ENCODE peak calls at places on chromosome 21, in nine cellular contexts. U, A, K, E, W, C, T, Q and N are unnamed samples. For H3K9me3, the result is how much of the 10 kb centered on the place peaks cover.

GRCh38 chr21:25903599-25903998 is 168.8 kb downstream of the GABPA start:
- DNase-seq in Q (no peak), A (no peak), W (no peak), U (no peak), C (no peak), T (no peak), E (no peak), K (no peak), N (no peak)

GRCh38 chr21:35386491-35387079 is 337.5 kb upstream of the RUNX1 start:
- DNase-seq in T (no peak), A (no peak), Q (no peak), C (no peak), K (no peak), W (no peak), E (no peak), U (no peak), N (no peak)

GRCh38 chr21:33229099-33229775 is 501 bp upstream of the IFNAR2 start:
- DNase-seq in C (no peak), K (no peak), Q (no peak), W (no peak), A (no peak), U (no peak), T (no peak), E (no peak), N (no peak)

GRCh38 chr21:17454315-17455027 is 58.4 kb upstream of the CXADR start:
- DNase-seq in E (peak), Q (peak), T (peak), U (peak), K (peak), A (no peak), C (peak), W (no peak), N (peak)

GRCh38 chr21:46425566-46425965 is 33.1 kb upstream of the DIP2A start:
- DNase-seq in Q (no peak), T (no peak), W (no peak), A (no peak), C (no peak), E (peak), K (no peak), U (no peak), N (no peak)

GRCh38 chr21:34762761-34763160 is 94.0 kb downstream of the CLIC6 start:
- DNase-seq in W (no peak), A (no peak), T (no peak), K (no peak), Q (peak), C (no peak), U (peak), E (no peak), N (no peak)

GRCh38 chr21:16181024-16181423 is 451.2 kb downstream of the USP25 start:
- DNase-seq in C (no peak), E (no peak), W (no peak), A (no peak), K (no peak), T (no peak), U (no peak), Q (peak), N (no peak)

GRCh38 chr21:16460936-16461335 is 731.2 kb downstream of the USP25 start:
- DNase-seq in C (peak), T (no peak), Q (no peak), E (no peak), W (no peak), K (no peak), U (no peak), A (no peak), N (no peak)

GRCh38 chr21:31038376-31038775 is at the start of gene KRTAP19-8:
- DNase-seq in U (no peak), K (no peak), A (no peak), C (no peak), T (no peak), Q (no peak), W (no peak), E (no peak), N (no peak)

GRCh38 chr21:38929137-38929536 is 123.4 kb downstream of the ETS2 start:
- DNase-seq in Q (no peak), T (no peak), U (no peak), A (no peak), K (no peak), W (no peak), C (no peak), E (no peak), N (no peak)

GRCh38 chr21:33948096-33948950 is 32.7 kb upstream of the ATP5PO start:
- DNase-seq in W (peak), U (no peak), E (peak), T (peak), A (peak), K (peak), C (peak), Q (peak), N (peak)

DNA sequence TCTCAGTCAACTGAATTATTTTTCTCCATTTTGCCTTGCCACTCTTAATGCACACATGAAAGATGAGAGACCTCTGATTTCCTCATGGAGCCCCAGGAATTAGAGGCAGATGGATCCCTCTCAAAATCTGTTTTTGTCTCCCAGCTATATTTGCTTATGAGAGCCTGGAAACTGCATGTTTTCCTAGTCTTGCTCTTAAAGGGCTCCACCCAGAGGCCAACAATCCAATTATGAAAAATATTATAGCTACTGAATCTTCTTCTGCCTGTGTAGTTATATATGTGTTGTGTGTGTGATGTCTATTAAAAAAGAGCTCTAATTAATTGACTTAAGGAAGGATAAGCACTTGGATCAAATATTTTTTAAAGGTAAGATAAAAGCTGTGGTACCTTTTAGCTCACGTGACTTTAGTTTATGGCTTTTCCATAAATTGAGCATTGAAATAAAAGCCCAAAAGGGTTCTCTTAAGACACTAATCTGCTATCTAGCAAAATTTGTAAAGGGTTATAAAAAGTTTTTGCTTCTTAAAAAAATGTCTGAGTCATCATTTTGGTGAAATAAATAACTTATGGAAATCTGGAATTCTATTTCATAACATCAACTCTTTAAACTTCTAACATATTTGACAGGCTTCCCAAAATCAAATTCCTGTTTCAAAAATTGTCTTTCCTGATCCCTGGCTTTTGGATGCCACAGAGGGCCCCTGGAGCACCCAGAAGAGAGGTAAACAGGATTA is 31.2 kb upstream of the TSPEAR start:
- DNase-seq in Q (no peak), E (no peak), A (no peak), T (no peak), K (peak), W (no peak), U (no peak), C (no peak), N (no peak)
- H3K9me3 ChIP-seq in Q (under half), E (under half), A (under half), T (under half), K (under half), W (under half), U (under half), C (under half), N (under half)

GRCh38 chr21:44628707-44629391 is 2.0 kb downstream of the KRTAP10-9 start:
- DNase-seq in W (no peak), U (no peak), Q (no peak), E (no peak), K (no peak), T (no peak), C (no peak), A (no peak), N (no peak)
- TF ChIP-seq CTCF in W (no peak), U (no peak), Q (no peak), E (no peak), K (no peak), T (no peak), C (no peak), A (no peak), N (no peak)

GRCh38 chr21:42324896-42325295 is 9.7 kb upstream of the TFF3 start:
- DNase-seq in C (no peak), E (no peak), U (no peak), W (no peak), A (no peak), T (no peak), K (no peak), Q (no peak), N (no peak)
- H3K9me3 ChIP-seq in C (under half), E (under half), U (under half), W (under half), A (under half), T (under half), K (under half), Q (under half), N (under half)

GRCh38 chr21:19340303-19340702 is 936.7 kb upstream of the TMPRSS15 start:
- DNase-seq in U (no peak), W (no peak), T (no peak), A (no peak), K (no peak), E (no peak), C (no peak), Q (no peak), N (peak)
- TF ChIP-seq CTCF in U (no peak), W (no peak), T (no peak), A (no peak), K (peak), E (no peak), C (peak), Q (no peak), N (peak)

GRCh38 chr21:28106370-28106890 is 886.2 kb downstream of the LTN1 start:
- DNase-seq in C (no peak), E (no peak), W (no peak), Q (no peak), T (no peak), K (no peak), A (no peak), U (no peak), N (no peak)

GRCh38 chr21:28111151-28111619 is 881.5 kb downstream of the LTN1 start:
- DNase-seq in C (no peak), A (peak), K (no peak), E (no peak), T (peak), W (peak), U (peak), Q (peak), N (peak)

GRCh38 chr21:28113718-28114117 is 879.0 kb downstream of the LTN1 start:
- DNase-seq in W (no peak), Q (no peak), T (no peak), A (no peak), E (no peak), K (peak), C (no peak), U (no peak), N (no peak)

GRCh38 chr21:28104346-28104745 is 888.3 kb downstream of the LTN1 start:
- DNase-seq in A (no peak), C (no peak), T (peak), K (no peak), Q (no peak), W (no peak), E (no peak), U (no peak), N (peak)

GRCh38 chr21:28110074-28110473 is 882.6 kb downstream of the LTN1 start:
- DNase-seq in C (no peak), T (no peak), Q (no peak), A (no peak), E (no peak), W (no peak), U (no peak), K (no peak), N (no peak)
- H3K9me3 ChIP-seq in C (under half), T (under half), Q (under half), A (under half), E (under half), W (under half), U (under half), K (under half), N (under half)

DNA sequence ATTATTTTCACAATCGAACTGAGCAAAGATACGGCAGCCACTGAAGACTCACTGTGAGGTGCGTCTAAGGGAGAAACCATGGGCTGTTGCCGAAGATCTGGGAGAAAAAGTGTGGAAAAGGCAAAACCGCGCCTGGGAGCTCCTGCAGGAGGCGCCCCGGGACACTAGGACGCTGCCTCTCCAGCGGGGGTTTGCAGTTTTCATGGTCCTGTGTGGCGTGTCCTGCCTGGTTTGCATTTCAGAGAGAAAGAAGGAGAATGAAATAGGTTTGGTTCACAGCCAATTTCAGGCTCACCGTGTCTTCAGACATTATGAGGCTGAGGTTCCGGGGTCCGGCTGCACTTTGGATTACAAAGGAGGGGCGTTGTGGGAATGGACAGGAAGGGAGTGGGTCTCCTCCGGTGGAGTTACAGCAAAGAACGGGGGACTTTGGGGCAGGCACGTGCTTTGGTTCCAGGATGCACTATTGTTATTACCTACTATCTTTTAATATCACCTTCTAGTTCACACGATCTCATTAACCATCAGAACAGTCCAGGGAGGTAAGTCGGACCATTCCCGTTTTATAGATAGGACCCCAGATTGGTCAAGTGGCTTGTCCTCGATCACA is 179.8 kb downstream of the DYRK1A start:
- DNase-seq in A (no peak), E (no peak), T (no peak), K (no peak), Q (no peak), U (no peak), C (no peak), W (no peak), N (no peak)
- TF ChIP-seq CTCF in A (no peak), E (no peak), T (no peak), K (peak), Q (no peak), U (no peak), C (peak), W (no peak), N (no peak)

GRCh38 chr21:7953058-7953457 is 2568.3 kb upstream of the TPTE start:
- DNase-seq in C (no peak), A (no peak), U (no peak), T (no peak), K (no peak), Q (no peak), W (no peak), E (no peak), N (no peak)
- H3K9me3 ChIP-seq in C (under half), A (under half), U (half or more), T (half or more), K (half or more), Q (half or more), W (half or more), E (half or more), N (under half)

GRCh38 chr21:42878993-42879787 is at the start of gene WDR4:
- DNase-seq in A (peak), Q (peak), C (peak), U (peak), W (peak), T (peak), K (peak), E (peak), N (peak)
- TF ChIP-seq CTCF in A (no peak), Q (no peak), C (no peak), U (no peak), W (no peak), T (no peak), K (no peak), E (no peak), N (no peak)

DNA sequence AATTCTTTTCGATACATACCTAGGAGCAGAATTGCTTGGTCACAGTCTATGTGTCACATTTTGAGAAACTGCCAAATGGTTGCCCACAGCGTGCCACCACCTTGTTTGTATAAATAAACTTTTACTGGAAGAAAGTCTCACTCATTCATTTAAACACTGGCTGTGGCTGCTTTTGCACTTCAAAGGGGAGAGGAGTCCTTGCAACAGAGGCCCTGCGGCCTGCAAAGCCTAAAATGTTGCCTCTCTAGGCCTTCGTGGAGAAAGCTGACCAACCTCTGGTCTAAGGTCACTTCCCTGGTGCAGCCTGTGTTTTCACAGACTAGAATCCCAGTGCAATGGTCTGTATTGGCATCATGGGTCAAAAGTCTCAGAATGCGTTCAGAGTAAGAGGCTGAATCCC is 8.3 kb downstream of the RIPK4 start:
- DNase-seq in C (no peak), T (no peak), Q (no peak), U (no peak), A (no peak), W (no peak), E (no peak), K (peak), N (no peak)
- H3K9me3 ChIP-seq in C (under half), T (under half), Q (under half), U (under half), A (under half), W (under half), E (under half), K (under half), N (under half)